ENCODE peak calls at places on chromosome 5, in eight cellular contexts. One of them, this sample, is unnamed.
A peak's percentile ranks its signal among the peaks of the same experiment; 100 is the strongest.

GRCh38 chr5:128109138-128109537 is 25.6 kb downstream of the SLC12A2 start:
- DNase-seq in PC-3: no peak
- DNase-seq in right lobe of liver: no peak
- DNase-seq in CD8-positive, alpha-beta T cell: no peak
- DNase-seq in tibial artery: no peak
- DNase-seq in psoas muscle: peak; percentile 38
- DNase-seq in stomach: no peak
- DNase-seq in adipocyte: no peak
- DNase-seq in this sample: peak; percentile 59

GRCh38 chr5:135553688-135554462 is 18.1 kb upstream of the NEUROG1 start:
- DNase-seq in PC-3: peak; percentile 63
- DNase-seq in right lobe of liver: peak; percentile 55
- DNase-seq in CD8-positive, alpha-beta T cell: no peak
- DNase-seq in tibial artery: no peak
- DNase-seq in psoas muscle: no peak
- DNase-seq in stomach: peak; percentile 40
- DNase-seq in adipocyte: peak; percentile 36
- DNase-seq in this sample: peak; percentile 74

GRCh38 chr5:78060421-78060820 is 234.1 kb downstream of the AP3B1 start:
- DNase-seq in PC-3: peak; percentile 25
- DNase-seq in right lobe of liver: no peak
- DNase-seq in CD8-positive, alpha-beta T cell: no peak
- DNase-seq in tibial artery: no peak
- DNase-seq in psoas muscle: no peak
- DNase-seq in stomach: no peak
- DNase-seq in adipocyte: peak; percentile 33
- DNase-seq in this sample: no peak

GRCh38 chr5:15604986-15605385 is 105.0 kb downstream of the FBXL7 start:
- DNase-seq in PC-3: no peak
- DNase-seq in right lobe of liver: no peak
- DNase-seq in CD8-positive, alpha-beta T cell: no peak
- DNase-seq in tibial artery: no peak
- DNase-seq in psoas muscle: no peak
- DNase-seq in stomach: no peak
- DNase-seq in adipocyte: no peak
- DNase-seq in this sample: no peak

GRCh38 chr5:89128097-89128496 is 245.1 kb upstream of the MEF2C start:
- DNase-seq in PC-3: peak; percentile 12
- DNase-seq in right lobe of liver: no peak
- DNase-seq in CD8-positive, alpha-beta T cell: no peak
- DNase-seq in tibial artery: no peak
- DNase-seq in psoas muscle: no peak
- DNase-seq in stomach: no peak
- DNase-seq in adipocyte: no peak
- DNase-seq in this sample: no peak

GRCh38 chr5:134127988-134128647 is 13.6 kb downstream of the TCF7 start:
- DNase-seq in PC-3: no peak
- DNase-seq in right lobe of liver: no peak
- DNase-seq in CD8-positive, alpha-beta T cell: no peak
- DNase-seq in tibial artery: no peak
- DNase-seq in psoas muscle: peak; percentile 45
- DNase-seq in stomach: no peak
- DNase-seq in adipocyte: no peak
- DNase-seq in this sample: no peak

GRCh38 chr5:37789991-37790390 is 49.9 kb downstream of the GDNF start:
- DNase-seq in PC-3: peak; percentile 38
- DNase-seq in right lobe of liver: no peak
- DNase-seq in CD8-positive, alpha-beta T cell: no peak
- DNase-seq in tibial artery: no peak
- DNase-seq in psoas muscle: no peak
- DNase-seq in stomach: no peak
- DNase-seq in adipocyte: no peak
- DNase-seq in this sample: no peak

GRCh38 chr5:131914472-131914871 is 31.0 kb downstream of the MEIKIN start:
- DNase-seq in PC-3: no peak
- DNase-seq in right lobe of liver: no peak
- DNase-seq in CD8-positive, alpha-beta T cell: no peak
- DNase-seq in tibial artery: no peak
- DNase-seq in psoas muscle: no peak
- DNase-seq in stomach: no peak
- DNase-seq in adipocyte: no peak
- DNase-seq in this sample: no peak

GRCh38 chr5:107542831-107543231 is 127.9 kb downstream of the EFNA5 start:
- DNase-seq in PC-3: peak; percentile 68
- DNase-seq in right lobe of liver: peak; percentile 91
- DNase-seq in CD8-positive, alpha-beta T cell: no peak
- DNase-seq in tibial artery: peak; percentile 93
- DNase-seq in psoas muscle: peak; percentile 90
- DNase-seq in stomach: peak; percentile 71
- DNase-seq in adipocyte: peak; percentile 81
- DNase-seq in this sample: peak; percentile 55

GRCh38 chr5:32583582-32584232 is 1.6 kb upstream of the SUB1 start:
- DNase-seq in PC-3: no peak
- DNase-seq in right lobe of liver: no peak
- DNase-seq in CD8-positive, alpha-beta T cell: no peak
- DNase-seq in tibial artery: no peak
- DNase-seq in psoas muscle: no peak
- DNase-seq in stomach: peak; percentile 37
- DNase-seq in adipocyte: no peak
- DNase-seq in this sample: peak; percentile 17

GRCh38 chr5:67204821-67205220 is 8.2 kb upstream of the CD180 start:
- DNase-seq in PC-3: no peak
- DNase-seq in right lobe of liver: no peak
- DNase-seq in CD8-positive, alpha-beta T cell: no peak
- DNase-seq in tibial artery: no peak
- DNase-seq in psoas muscle: no peak
- DNase-seq in stomach: no peak
- DNase-seq in adipocyte: no peak
- DNase-seq in this sample: no peak

GRCh38 chr5:64680289-64680688 is 10.0 kb upstream of the SHISAL2B start:
- DNase-seq in PC-3: peak; percentile 31
- DNase-seq in right lobe of liver: no peak
- DNase-seq in CD8-positive, alpha-beta T cell: no peak
- DNase-seq in tibial artery: no peak
- DNase-seq in psoas muscle: no peak
- DNase-seq in stomach: no peak
- DNase-seq in adipocyte: no peak
- DNase-seq in this sample: no peak

GRCh38 chr5:181221105-181221791 is 1.8 kb upstream of the TRIM41 start:
- DNase-seq in PC-3: no peak
- DNase-seq in right lobe of liver: no peak
- DNase-seq in CD8-positive, alpha-beta T cell: no peak
- DNase-seq in tibial artery: no peak
- DNase-seq in psoas muscle: no peak
- DNase-seq in stomach: no peak
- DNase-seq in adipocyte: no peak
- DNase-seq in this sample: peak; percentile 53

GRCh38 chr5:96967400-96967799 is 31.5 kb downstream of the LNPEP start:
- DNase-seq in PC-3: no peak
- DNase-seq in right lobe of liver: no peak
- DNase-seq in CD8-positive, alpha-beta T cell: no peak
- DNase-seq in tibial artery: no peak
- DNase-seq in psoas muscle: no peak
- DNase-seq in stomach: no peak
- DNase-seq in adipocyte: no peak
- DNase-seq in this sample: no peak

GRCh38 chr5:102296229-102296817 is at the start of gene SLCO4C1:
- DNase-seq in PC-3: no peak
- DNase-seq in right lobe of liver: peak; percentile 95
- DNase-seq in CD8-positive, alpha-beta T cell: peak; percentile 45
- DNase-seq in tibial artery: peak; percentile 69
- DNase-seq in psoas muscle: peak; percentile 75
- DNase-seq in stomach: peak; percentile 69
- DNase-seq in adipocyte: peak; percentile 61
- DNase-seq in this sample: peak; percentile 58

DNA sequence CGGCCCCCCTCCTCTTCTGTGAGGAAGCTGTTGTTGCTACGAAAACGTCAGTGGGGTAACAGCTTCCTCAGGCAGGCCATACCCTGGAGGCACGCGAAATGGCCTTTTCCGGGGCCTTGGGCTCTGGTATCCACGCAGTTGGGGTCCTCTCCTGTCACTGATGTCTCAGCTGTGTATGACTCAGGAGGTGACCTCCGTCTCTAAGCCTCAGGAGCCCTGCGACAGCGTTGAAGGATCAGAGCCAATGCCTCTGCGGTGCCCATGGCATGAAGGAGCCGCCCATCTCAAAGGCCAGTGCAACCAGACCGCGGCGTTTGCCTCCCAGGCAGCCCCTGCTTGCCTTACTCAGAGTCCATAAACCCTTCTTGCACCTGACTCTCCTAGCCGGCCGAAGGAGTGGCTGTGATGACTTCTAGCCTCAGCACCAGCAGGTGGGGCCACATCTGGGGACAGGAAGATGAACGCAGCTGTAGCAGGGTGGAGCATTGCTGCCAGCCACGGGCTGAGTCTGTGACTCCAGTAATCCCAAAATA is 1.0 kb upstream of the MXD3 start:
- DNase-seq in PC-3: peak; percentile 81
- DNase-seq in right lobe of liver: no peak
- DNase-seq in CD8-positive, alpha-beta T cell: no peak
- DNase-seq in tibial artery: peak; percentile 62
- DNase-seq in psoas muscle: peak; percentile 59
- DNase-seq in stomach: no peak
- DNase-seq in adipocyte: no peak
- DNase-seq in this sample: peak; percentile 82
- H3K4me3 ChIP-seq in PC-3: peak overlapping the region; percentile 76
- H3K4me3 ChIP-seq in right lobe of liver: no peak overlapping the region
- H3K4me3 ChIP-seq in CD8-positive, alpha-beta T cell: peak overlapping the region; percentile 79
- H3K4me3 ChIP-seq in tibial artery: peak overlapping the region; percentile 74
- H3K4me3 ChIP-seq in psoas muscle: peak overlapping the region; percentile 73
- H3K4me3 ChIP-seq in stomach: peak overlapping the region; percentile 46
- H3K4me3 ChIP-seq in adipocyte: no peak overlapping the region
- H3K4me3 ChIP-seq in this sample: peak overlapping the region; percentile 12

GRCh38 chr5:95686661-95687060 is 3.9 kb upstream of the SPATA9 start:
- DNase-seq in PC-3: peak; percentile 26
- DNase-seq in right lobe of liver: no peak
- DNase-seq in CD8-positive, alpha-beta T cell: no peak
- DNase-seq in tibial artery: no peak
- DNase-seq in psoas muscle: no peak
- DNase-seq in stomach: no peak
- DNase-seq in adipocyte: no peak
- DNase-seq in this sample: no peak
- H3K4me1 ChIP-seq in PC-3: no peaks in the 10 kb centered on the region
- H3K4me1 ChIP-seq in right lobe of liver: no peaks in the 10 kb centered on the region
- H3K4me1 ChIP-seq in CD8-positive, alpha-beta T cell: no peaks in the 10 kb centered on the region
- H3K4me1 ChIP-seq in tibial artery: no peaks in the 10 kb centered on the region
- H3K4me1 ChIP-seq in psoas muscle: no peaks in the 10 kb centered on the region
- H3K4me1 ChIP-seq in stomach: no peaks in the 10 kb centered on the region
- H3K4me1 ChIP-seq in adipocyte: no peaks in the 10 kb centered on the region
- H3K4me1 ChIP-seq in this sample: no peaks in the 10 kb centered on the region

GRCh38 chr5:150541895-150542294 is 34.0 kb downstream of the NDST1 start:
- DNase-seq in PC-3: peak; percentile 56
- DNase-seq in right lobe of liver: no peak
- DNase-seq in CD8-positive, alpha-beta T cell: no peak
- DNase-seq in tibial artery: no peak
- DNase-seq in psoas muscle: no peak
- DNase-seq in stomach: no peak
- DNase-seq in adipocyte: no peak
- DNase-seq in this sample: peak; percentile 96
- H3K36me3 ChIP-seq in PC-3: peaks cover 34% of the 10 kb centered on the region
- H3K36me3 ChIP-seq in right lobe of liver: peaks cover 9% of the 10 kb centered on the region
- H3K36me3 ChIP-seq in CD8-positive, alpha-beta T cell: no peaks in the 10 kb centered on the region
- H3K36me3 ChIP-seq in tibial artery: peaks cover 50% of the 10 kb centered on the region
- H3K36me3 ChIP-seq in psoas muscle: peaks cover 13% of the 10 kb centered on the region
- H3K36me3 ChIP-seq in stomach: peaks cover 87% of the 10 kb centered on the region
- H3K36me3 ChIP-seq in adipocyte: peaks cover 94% of the 10 kb centered on the region
- H3K36me3 ChIP-seq in this sample: no peaks in the 10 kb centered on the region

GRCh38 chr5:3449481-3449880 is 146.2 kb upstream of the IRX1 start:
- DNase-seq in PC-3: no peak
- DNase-seq in right lobe of liver: no peak
- DNase-seq in CD8-positive, alpha-beta T cell: no peak
- DNase-seq in tibial artery: no peak
- DNase-seq in psoas muscle: no peak
- DNase-seq in stomach: no peak
- DNase-seq in adipocyte: no peak
- DNase-seq in this sample: no peak
- H3K4me3 ChIP-seq in PC-3: no peak overlapping the region
- H3K4me3 ChIP-seq in right lobe of liver: no peak overlapping the region
- H3K4me3 ChIP-seq in CD8-positive, alpha-beta T cell: no peak overlapping the region
- H3K4me3 ChIP-seq in tibial artery: no peak overlapping the region
- H3K4me3 ChIP-seq in psoas muscle: no peak overlapping the region
- H3K4me3 ChIP-seq in stomach: no peak overlapping the region
- H3K4me3 ChIP-seq in adipocyte: no peak overlapping the region
- H3K4me3 ChIP-seq in this sample: no peak overlapping the region

GRCh38 chr5:142817961-142818431 is 47.8 kb downstream of the ARHGAP26 start:
- DNase-seq in PC-3: peak; percentile 26
- DNase-seq in right lobe of liver: peak; percentile 65
- DNase-seq in CD8-positive, alpha-beta T cell: no peak
- DNase-seq in tibial artery: no peak
- DNase-seq in psoas muscle: no peak
- DNase-seq in stomach: peak; percentile 73
- DNase-seq in adipocyte: peak; percentile 45
- DNase-seq in this sample: peak; percentile 85

GRCh38 chr5:142815469-142815868 is 45.3 kb downstream of the ARHGAP26 start:
- DNase-seq in PC-3: no peak
- DNase-seq in right lobe of liver: no peak
- DNase-seq in CD8-positive, alpha-beta T cell: no peak
- DNase-seq in tibial artery: no peak
- DNase-seq in psoas muscle: no peak
- DNase-seq in stomach: no peak
- DNase-seq in adipocyte: no peak
- DNase-seq in this sample: no peak

GRCh38 chr5:142819292-142819691 is 49.1 kb downstream of the ARHGAP26 start:
- DNase-seq in PC-3: peak; percentile 87
- DNase-seq in right lobe of liver: no peak
- DNase-seq in CD8-positive, alpha-beta T cell: no peak
- DNase-seq in tibial artery: no peak
- DNase-seq in psoas muscle: no peak
- DNase-seq in stomach: no peak
- DNase-seq in adipocyte: no peak
- DNase-seq in this sample: no peak

GRCh38 chr5:142816577-142816976 is 46.4 kb downstream of the ARHGAP26 start:
- DNase-seq in PC-3: peak; percentile 20
- DNase-seq in right lobe of liver: no peak
- DNase-seq in CD8-positive, alpha-beta T cell: no peak
- DNase-seq in tibial artery: peak; percentile 76
- DNase-seq in psoas muscle: peak; percentile 64
- DNase-seq in stomach: peak; percentile 75
- DNase-seq in adipocyte: peak; percentile 45
- DNase-seq in this sample: no peak

DNA sequence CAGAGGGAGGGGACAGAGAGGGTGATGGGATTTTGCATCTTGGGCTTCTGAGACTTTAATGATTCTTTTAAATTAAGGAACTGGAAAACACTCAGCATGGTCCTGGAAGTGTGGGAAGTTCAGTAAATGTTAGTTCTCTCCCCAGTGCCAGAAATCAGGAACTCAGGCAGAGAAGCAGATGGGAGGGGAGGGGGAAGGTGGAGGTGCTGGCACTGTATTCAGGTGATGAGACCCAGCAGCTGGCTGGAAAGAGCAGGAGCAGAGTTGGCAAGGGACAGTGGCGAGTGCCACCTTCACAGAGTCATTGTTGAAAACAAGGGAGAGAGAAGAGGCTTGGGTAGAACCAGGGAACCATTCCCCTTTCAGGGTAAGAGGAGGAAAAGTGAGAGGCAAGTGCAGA is 46.9 kb downstream of the ARHGAP26 start:
- DNase-seq in PC-3: no peak
- DNase-seq in right lobe of liver: no peak
- DNase-seq in CD8-positive, alpha-beta T cell: no peak
- DNase-seq in tibial artery: no peak
- DNase-seq in psoas muscle: no peak
- DNase-seq in stomach: no peak
- DNase-seq in adipocyte: no peak
- DNase-seq in this sample: no peak
- H3K4me1 ChIP-seq in PC-3: peaks cover 60% of the 10 kb centered on the region
- H3K4me1 ChIP-seq in right lobe of liver: peaks cover 56% of the 10 kb centered on the region
- H3K4me1 ChIP-seq in CD8-positive, alpha-beta T cell: peaks cover 1% of the 10 kb centered on the region
- H3K4me1 ChIP-seq in tibial artery: peaks cover 70% of the 10 kb centered on the region
- H3K4me1 ChIP-seq in psoas muscle: peaks cover 53% of the 10 kb centered on the region
- H3K4me1 ChIP-seq in stomach: peaks cover 62% of the 10 kb centered on the region
- H3K4me1 ChIP-seq in adipocyte: peaks cover 63% of the 10 kb centered on the region
- H3K4me1 ChIP-seq in this sample: peaks cover 24% of the 10 kb centered on the region